ENCODE peak calls at places on chromosomes 16 and 17, in seven cellular contexts. One of them, this sample, is unnamed.

GRCh38 chr17:12815642-12816141 is 26.4 kb downstream of the ARHGAP44 start:
- DNase-seq in AML-193: no peak
- DNase-seq in anterior cingulate cortex: no peak
- DNase-seq in mesothelial cell of epicardium: no peak
- DNase-seq in CD8-positive, alpha-beta T cell: no peak
- DNase-seq in neural progenitor cell: no peak
- DNase-seq in activated CD4-positive, CD25-positive, alpha-beta regulatory T cell: no peak
- DNase-seq in this sample: no peak

GRCh38 chr16:85377388-85378144 is 235.6 kb upstream of the GSE1 start:
- DNase-seq in neural progenitor cell: no peak
- DNase-seq in anterior cingulate cortex: no peak
- DNase-seq in AML-193: no peak
- DNase-seq in mesothelial cell of epicardium: no peak
- DNase-seq in activated CD4-positive, CD25-positive, alpha-beta regulatory T cell: no peak
- DNase-seq in CD8-positive, alpha-beta T cell: no peak
- DNase-seq in this sample: no peak

GRCh38 chr17:51119415-51120356 is 982 bp downstream of the SPAG9 start:
- DNase-seq in neural progenitor cell: peak; percentile 60
- DNase-seq in anterior cingulate cortex: peak; percentile 49
- DNase-seq in activated CD4-positive, CD25-positive, alpha-beta regulatory T cell: no peak
- DNase-seq in AML-193: peak; percentile 67
- DNase-seq in mesothelial cell of epicardium: peak; percentile 20
- DNase-seq in CD8-positive, alpha-beta T cell: peak; percentile 33
- DNase-seq in this sample: no peak

GRCh38 chr16:89375021-89375420 is 115.3 kb downstream of the ANKRD11 start:
- DNase-seq in mesothelial cell of epicardium: no peak
- DNase-seq in anterior cingulate cortex: no peak
- DNase-seq in neural progenitor cell: peak; percentile 24
- DNase-seq in CD8-positive, alpha-beta T cell: no peak
- DNase-seq in AML-193: no peak
- DNase-seq in activated CD4-positive, CD25-positive, alpha-beta regulatory T cell: no peak
- DNase-seq in this sample: no peak

GRCh38 chr17:75589017-75589918 is 1.7 kb downstream of the MYO15B start:
- DNase-seq in AML-193: peak; percentile 98
- DNase-seq in mesothelial cell of epicardium: peak; percentile 97
- DNase-seq in neural progenitor cell: peak; percentile 99
- DNase-seq in CD8-positive, alpha-beta T cell: peak; percentile 95
- DNase-seq in activated CD4-positive, CD25-positive, alpha-beta regulatory T cell: peak; percentile 97
- DNase-seq in anterior cingulate cortex: peak; percentile 89
- DNase-seq in this sample: peak; percentile 93

GRCh38 chr16:13076878-13077277 is 175.5 kb downstream of the SHISA9 start:
- DNase-seq in neural progenitor cell: no peak
- DNase-seq in CD8-positive, alpha-beta T cell: no peak
- DNase-seq in mesothelial cell of epicardium: no peak
- DNase-seq in activated CD4-positive, CD25-positive, alpha-beta regulatory T cell: no peak
- DNase-seq in AML-193: no peak
- DNase-seq in anterior cingulate cortex: no peak
- DNase-seq in this sample: no peak

GRCh38 chr16:14366447-14366846 is 263.6 kb downstream of the PARN start:
- DNase-seq in CD8-positive, alpha-beta T cell: no peak
- DNase-seq in neural progenitor cell: no peak
- DNase-seq in AML-193: no peak
- DNase-seq in activated CD4-positive, CD25-positive, alpha-beta regulatory T cell: no peak
- DNase-seq in anterior cingulate cortex: no peak
- DNase-seq in mesothelial cell of epicardium: no peak
- DNase-seq in this sample: no peak

GRCh38 chr17:1764274-1764673 is 2.4 kb downstream of the SERPINF1 start:
- DNase-seq in neural progenitor cell: no peak
- DNase-seq in anterior cingulate cortex: no peak
- DNase-seq in AML-193: peak; percentile 13
- DNase-seq in activated CD4-positive, CD25-positive, alpha-beta regulatory T cell: no peak
- DNase-seq in mesothelial cell of epicardium: no peak
- DNase-seq in CD8-positive, alpha-beta T cell: peak; percentile 65
- DNase-seq in this sample: no peak

GRCh38 chr16:86911311-86911999 is 333.1 kb downstream of the FOXL1 start:
- DNase-seq in activated CD4-positive, CD25-positive, alpha-beta regulatory T cell: no peak
- DNase-seq in CD8-positive, alpha-beta T cell: no peak
- DNase-seq in AML-193: no peak
- DNase-seq in mesothelial cell of epicardium: no peak
- DNase-seq in anterior cingulate cortex: no peak
- DNase-seq in neural progenitor cell: no peak
- DNase-seq in this sample: no peak

GRCh38 chr17:57946798-57947358 is 8.3 kb downstream of the CUEDC1 start:
- DNase-seq in CD8-positive, alpha-beta T cell: peak; percentile 7
- DNase-seq in activated CD4-positive, CD25-positive, alpha-beta regulatory T cell: no peak
- DNase-seq in neural progenitor cell: no peak
- DNase-seq in mesothelial cell of epicardium: no peak
- DNase-seq in anterior cingulate cortex: peak; percentile 30
- DNase-seq in AML-193: peak; percentile 89
- DNase-seq in this sample: no peak

GRCh38 chr17:80990921-80991644 is 558 bp upstream of the CHMP6 start:
- DNase-seq in anterior cingulate cortex: no peak
- DNase-seq in AML-193: no peak
- DNase-seq in activated CD4-positive, CD25-positive, alpha-beta regulatory T cell: no peak
- DNase-seq in CD8-positive, alpha-beta T cell: no peak
- DNase-seq in neural progenitor cell: no peak
- DNase-seq in mesothelial cell of epicardium: no peak
- DNase-seq in this sample: no peak

GRCh38 chr16:27880312-27880711 is 183.2 kb downstream of the GSG1L start:
- DNase-seq in mesothelial cell of epicardium: no peak
- DNase-seq in anterior cingulate cortex: no peak
- DNase-seq in CD8-positive, alpha-beta T cell: no peak
- DNase-seq in AML-193: no peak
- DNase-seq in activated CD4-positive, CD25-positive, alpha-beta regulatory T cell: no peak
- DNase-seq in neural progenitor cell: peak; percentile 22
- DNase-seq in this sample: no peak

GRCh38 chr17:16415031-16415924 is at the start of gene TRPV2:
- DNase-seq in AML-193: no peak
- DNase-seq in activated CD4-positive, CD25-positive, alpha-beta regulatory T cell: no peak
- DNase-seq in neural progenitor cell: peak; percentile 45
- DNase-seq in CD8-positive, alpha-beta T cell: peak; percentile 61
- DNase-seq in anterior cingulate cortex: no peak
- DNase-seq in mesothelial cell of epicardium: no peak
- DNase-seq in this sample: no peak

GRCh38 chr16:671353-672131 is 3.6 kb downstream of the RHOT2 start:
- DNase-seq in mesothelial cell of epicardium: no peak
- DNase-seq in anterior cingulate cortex: no peak
- DNase-seq in activated CD4-positive, CD25-positive, alpha-beta regulatory T cell: no peak
- DNase-seq in neural progenitor cell: no peak
- DNase-seq in CD8-positive, alpha-beta T cell: no peak
- DNase-seq in AML-193: no peak
- DNase-seq in this sample: no peak

GRCh38 chr16:1470543-1471251 is 4.1 kb downstream of the CLCN7 start:
- DNase-seq in neural progenitor cell: no peak
- DNase-seq in AML-193: peak; percentile 70
- DNase-seq in CD8-positive, alpha-beta T cell: no peak
- DNase-seq in activated CD4-positive, CD25-positive, alpha-beta regulatory T cell: no peak
- DNase-seq in mesothelial cell of epicardium: no peak
- DNase-seq in anterior cingulate cortex: no peak
- DNase-seq in this sample: no peak

GRCh38 chr17:63001689-63002394 is 35.8 kb downstream of the TANC2 start:
- DNase-seq in activated CD4-positive, CD25-positive, alpha-beta regulatory T cell: no peak
- DNase-seq in AML-193: no peak
- DNase-seq in mesothelial cell of epicardium: no peak
- DNase-seq in CD8-positive, alpha-beta T cell: no peak
- DNase-seq in neural progenitor cell: no peak
- DNase-seq in anterior cingulate cortex: no peak
- DNase-seq in this sample: no peak